ENCODE peak calls at places on chromosomes 12 and 14, in nine cellular contexts. One of them, this sample, is unnamed.
A peak's percentile ranks its signal among the peaks of the same experiment; 100 is the strongest.

GRCh38 chr14:101318271-101318670 is 243.0 kb upstream of the DIO3 start:
- DNase-seq in right cardiac atrium: no peak
- DNase-seq in AG09309: no peak
- DNase-seq in astrocyte of the cerebellum: no peak
- DNase-seq in fibroblast of mammary gland: no peak
- DNase-seq in prostate gland: no peak
- DNase-seq in NB4: no peak
- DNase-seq in GM06990: no peak
- DNase-seq in fibroblast of lung: no peak
- DNase-seq in this sample: no peak

GRCh38 chr14:76089151-76089550 is 62.6 kb upstream of the GPATCH2L start:
- DNase-seq in prostate gland: no peak
- DNase-seq in right cardiac atrium: no peak
- DNase-seq in NB4: no peak
- DNase-seq in AG09309: no peak
- DNase-seq in GM06990: no peak
- DNase-seq in fibroblast of mammary gland: no peak
- DNase-seq in fibroblast of lung: no peak
- DNase-seq in astrocyte of the cerebellum: no peak
- DNase-seq in this sample: no peak

GRCh38 chr14:84825481-84825880 is 704.5 kb upstream of the FLRT2 start:
- DNase-seq in right cardiac atrium: no peak
- DNase-seq in fibroblast of mammary gland: peak; percentile 57
- DNase-seq in NB4: no peak
- DNase-seq in astrocyte of the cerebellum: peak; percentile 38
- DNase-seq in prostate gland: no peak
- DNase-seq in AG09309: no peak
- DNase-seq in fibroblast of lung: peak; percentile 71
- DNase-seq in GM06990: no peak
- DNase-seq in this sample: no peak

GRCh38 chr12:6827437-6827894 is 741 bp upstream of the P3H3 start:
- DNase-seq in right cardiac atrium: peak; percentile 89
- DNase-seq in NB4: peak; percentile 63
- DNase-seq in astrocyte of the cerebellum: no peak
- DNase-seq in GM06990: no peak
- DNase-seq in fibroblast of lung: peak; percentile 78
- DNase-seq in prostate gland: peak; percentile 83
- DNase-seq in AG09309: no peak
- DNase-seq in fibroblast of mammary gland: peak; percentile 83
- DNase-seq in this sample: peak; percentile 80

GRCh38 chr12:92206596-92206995 is 61.0 kb upstream of the BTG1 start:
- DNase-seq in NB4: no peak
- DNase-seq in prostate gland: no peak
- DNase-seq in astrocyte of the cerebellum: no peak
- DNase-seq in AG09309: no peak
- DNase-seq in right cardiac atrium: no peak
- DNase-seq in fibroblast of mammary gland: no peak
- DNase-seq in fibroblast of lung: no peak
- DNase-seq in GM06990: no peak
- DNase-seq in this sample: peak; percentile 6

GRCh38 chr14:98014851-98015615 is 1217.9 kb downstream of the VRK1 start:
- DNase-seq in fibroblast of mammary gland: no peak
- DNase-seq in fibroblast of lung: no peak
- DNase-seq in GM06990: no peak
- DNase-seq in AG09309: no peak
- DNase-seq in NB4: no peak
- DNase-seq in prostate gland: no peak
- DNase-seq in astrocyte of the cerebellum: no peak
- DNase-seq in right cardiac atrium: no peak
- DNase-seq in this sample: no peak

GRCh38 chr14:56181666-56182065 is 63.5 kb downstream of the PELI2 start:
- DNase-seq in right cardiac atrium: no peak
- DNase-seq in prostate gland: peak; percentile 39
- DNase-seq in NB4: no peak
- DNase-seq in AG09309: no peak
- DNase-seq in fibroblast of mammary gland: no peak
- DNase-seq in GM06990: no peak
- DNase-seq in astrocyte of the cerebellum: no peak
- DNase-seq in fibroblast of lung: no peak
- DNase-seq in this sample: no peak

GRCh38 chr12:60173213-60174170 is 577.7 kb downstream of the SLC16A7 start:
- DNase-seq in prostate gland: no peak
- DNase-seq in fibroblast of mammary gland: peak; percentile 5
- DNase-seq in astrocyte of the cerebellum: no peak
- DNase-seq in right cardiac atrium: no peak
- DNase-seq in NB4: peak; percentile 75
- DNase-seq in AG09309: no peak
- DNase-seq in GM06990: no peak
- DNase-seq in fibroblast of lung: no peak
- DNase-seq in this sample: no peak

GRCh38 chr12:47850153-47851084 is 30.7 kb upstream of the HDAC7 start:
- DNase-seq in AG09309: no peak
- DNase-seq in NB4: no peak
- DNase-seq in fibroblast of mammary gland: no peak
- DNase-seq in astrocyte of the cerebellum: no peak
- DNase-seq in GM06990: no peak
- DNase-seq in fibroblast of lung: no peak
- DNase-seq in right cardiac atrium: no peak
- DNase-seq in prostate gland: no peak
- DNase-seq in this sample: no peak

GRCh38 chr12:93813972-93814821 is 137.0 kb downstream of the CRADD start:
- DNase-seq in AG09309: no peak
- DNase-seq in prostate gland: peak; percentile 93
- DNase-seq in right cardiac atrium: peak; percentile 86
- DNase-seq in astrocyte of the cerebellum: no peak
- DNase-seq in GM06990: no peak
- DNase-seq in fibroblast of mammary gland: peak; percentile 97
- DNase-seq in NB4: no peak
- DNase-seq in fibroblast of lung: peak; percentile 51
- DNase-seq in this sample: peak; percentile 98

GRCh38 chr12:6927379-6927991 is at the start of gene ATN1:
- DNase-seq in astrocyte of the cerebellum: no peak
- DNase-seq in fibroblast of lung: peak; percentile 81
- DNase-seq in prostate gland: peak; percentile 74
- DNase-seq in right cardiac atrium: peak; percentile 87
- DNase-seq in GM06990: peak; percentile 64
- DNase-seq in AG09309: no peak
- DNase-seq in NB4: peak; percentile 59
- DNase-seq in fibroblast of mammary gland: peak; percentile 67
- DNase-seq in this sample: peak; percentile 88

GRCh38 chr12:47212701-47213039 is 132.9 kb upstream of the AMIGO2 start:
- DNase-seq in GM06990: no peak
- DNase-seq in right cardiac atrium: no peak
- DNase-seq in NB4: no peak
- DNase-seq in astrocyte of the cerebellum: no peak
- DNase-seq in fibroblast of mammary gland: no peak
- DNase-seq in prostate gland: no peak
- DNase-seq in AG09309: no peak
- DNase-seq in fibroblast of lung: no peak
- DNase-seq in this sample: no peak

GRCh38 chr14:71586131-71586893 is 345.9 kb upstream of the RGS6 start:
- DNase-seq in fibroblast of lung: peak; percentile 68
- DNase-seq in prostate gland: no peak
- DNase-seq in NB4: no peak
- DNase-seq in astrocyte of the cerebellum: peak; percentile 27
- DNase-seq in fibroblast of mammary gland: peak; percentile 48
- DNase-seq in GM06990: no peak
- DNase-seq in right cardiac atrium: peak; percentile 20
- DNase-seq in AG09309: peak; percentile 21
- DNase-seq in this sample: peak; percentile 70

GRCh38 chr14:99829450-99829849 is 36.2 kb downstream of the EML1 start:
- DNase-seq in prostate gland: no peak
- DNase-seq in right cardiac atrium: no peak
- DNase-seq in fibroblast of lung: no peak
- DNase-seq in NB4: no peak
- DNase-seq in astrocyte of the cerebellum: no peak
- DNase-seq in AG09309: no peak
- DNase-seq in GM06990: no peak
- DNase-seq in fibroblast of mammary gland: no peak
- DNase-seq in this sample: no peak

GRCh38 chr14:99832326-99832725 is 39.1 kb downstream of the EML1 start:
- DNase-seq in fibroblast of lung: no peak
- DNase-seq in astrocyte of the cerebellum: no peak
- DNase-seq in GM06990: no peak
- DNase-seq in NB4: no peak
- DNase-seq in fibroblast of mammary gland: no peak
- DNase-seq in right cardiac atrium: no peak
- DNase-seq in prostate gland: no peak
- DNase-seq in AG09309: no peak
- DNase-seq in this sample: no peak

GRCh38 chr14:99837822-99838221 is 44.6 kb downstream of the EML1 start:
- DNase-seq in prostate gland: no peak
- DNase-seq in right cardiac atrium: no peak
- DNase-seq in AG09309: no peak
- DNase-seq in fibroblast of mammary gland: no peak
- DNase-seq in GM06990: no peak
- DNase-seq in NB4: no peak
- DNase-seq in astrocyte of the cerebellum: no peak
- DNase-seq in fibroblast of lung: no peak
- DNase-seq in this sample: no peak

DNA sequence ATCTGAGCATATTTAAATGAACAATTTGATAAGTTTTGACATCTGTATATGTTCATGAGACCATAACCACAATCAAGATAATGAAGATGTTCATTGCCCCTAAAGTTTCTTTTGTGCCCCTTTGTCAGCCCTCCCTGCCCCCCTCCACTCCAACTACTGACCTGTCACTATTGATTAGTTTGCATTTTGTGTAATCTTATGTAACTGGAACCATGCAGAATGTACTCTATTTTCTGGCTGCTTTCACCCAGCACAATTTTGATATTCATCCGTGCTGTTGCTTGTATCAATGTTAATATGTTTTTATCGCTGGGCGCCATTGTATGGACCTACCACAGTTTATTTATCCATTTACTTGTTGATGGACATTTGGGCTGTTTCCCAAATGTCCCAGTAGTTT is 38.7 kb downstream of the EML1 start:
- DNase-seq in right cardiac atrium: no peak
- DNase-seq in NB4: no peak
- DNase-seq in prostate gland: no peak
- DNase-seq in fibroblast of lung: no peak
- DNase-seq in AG09309: no peak
- DNase-seq in GM06990: no peak
- DNase-seq in astrocyte of the cerebellum: no peak
- DNase-seq in fibroblast of mammary gland: no peak
- DNase-seq in this sample: no peak
- H3K4me3 ChIP-seq in right cardiac atrium: no peak overlapping the region
- H3K4me3 ChIP-seq in NB4: no peak overlapping the region
- H3K4me3 ChIP-seq in prostate gland: no peak overlapping the region
- H3K4me3 ChIP-seq in fibroblast of lung: no peak overlapping the region
- H3K4me3 ChIP-seq in AG09309: no peak overlapping the region
- H3K4me3 ChIP-seq in GM06990: no peak overlapping the region
- H3K4me3 ChIP-seq in astrocyte of the cerebellum: no peak overlapping the region
- H3K4me3 ChIP-seq in fibroblast of mammary gland: no peak overlapping the region
- H3K4me3 ChIP-seq in this sample: no peak overlapping the region

GRCh38 chr12:58068706-58069105 is 127.3 kb downstream of the ATP23 start:
- DNase-seq in AG09309: no peak
- DNase-seq in right cardiac atrium: no peak
- DNase-seq in fibroblast of lung: no peak
- DNase-seq in fibroblast of mammary gland: peak; percentile 1
- DNase-seq in astrocyte of the cerebellum: no peak
- DNase-seq in NB4: no peak
- DNase-seq in GM06990: no peak
- DNase-seq in prostate gland: no peak
- DNase-seq in this sample: no peak
- H3K4me3 ChIP-seq in AG09309: no peak overlapping the region
- H3K4me3 ChIP-seq in right cardiac atrium: no peak overlapping the region
- H3K4me3 ChIP-seq in fibroblast of lung: no peak overlapping the region
- H3K4me3 ChIP-seq in fibroblast of mammary gland: no peak overlapping the region
- H3K4me3 ChIP-seq in astrocyte of the cerebellum: no peak overlapping the region
- H3K4me3 ChIP-seq in NB4: no peak overlapping the region
- H3K4me3 ChIP-seq in GM06990: no peak overlapping the region
- H3K4me3 ChIP-seq in prostate gland: no peak overlapping the region
- H3K4me3 ChIP-seq in this sample: no peak overlapping the region

GRCh38 chr14:91410781-91411536 is 6.7 kb downstream of the CCDC88C start:
- DNase-seq in fibroblast of lung: no peak
- DNase-seq in GM06990: peak; percentile 27
- DNase-seq in right cardiac atrium: no peak
- DNase-seq in prostate gland: no peak
- DNase-seq in fibroblast of mammary gland: no peak
- DNase-seq in AG09309: no peak
- DNase-seq in astrocyte of the cerebellum: no peak
- DNase-seq in NB4: no peak
- DNase-seq in this sample: no peak
- H3K4me3 ChIP-seq in fibroblast of lung: no peak overlapping the region
- H3K4me3 ChIP-seq in GM06990: peak overlapping the region; percentile 29
- H3K4me3 ChIP-seq in right cardiac atrium: no peak overlapping the region
- H3K4me3 ChIP-seq in prostate gland: no peak overlapping the region
- H3K4me3 ChIP-seq in fibroblast of mammary gland: no peak overlapping the region
- H3K4me3 ChIP-seq in AG09309: no peak overlapping the region
- H3K4me3 ChIP-seq in astrocyte of the cerebellum: no peak overlapping the region
- H3K4me3 ChIP-seq in NB4: no peak overlapping the region
- H3K4me3 ChIP-seq in this sample: no peak overlapping the region

GRCh38 chr14:60651936-60652673 is 2.8 kb upstream of the SIX1 start:
- DNase-seq in astrocyte of the cerebellum: no peak
- DNase-seq in GM06990: no peak
- DNase-seq in fibroblast of lung: no peak
- DNase-seq in NB4: no peak
- DNase-seq in AG09309: no peak
- DNase-seq in prostate gland: peak; percentile 52
- DNase-seq in right cardiac atrium: no peak
- DNase-seq in fibroblast of mammary gland: no peak
- DNase-seq in this sample: no peak

GRCh38 chr14:60653709-60654161 is 4.5 kb upstream of the SIX1 start:
- DNase-seq in fibroblast of mammary gland: no peak
- DNase-seq in AG09309: no peak
- DNase-seq in astrocyte of the cerebellum: no peak
- DNase-seq in NB4: no peak
- DNase-seq in prostate gland: no peak
- DNase-seq in GM06990: no peak
- DNase-seq in fibroblast of lung: no peak
- DNase-seq in right cardiac atrium: no peak
- DNase-seq in this sample: no peak

GRCh38 chr14:60653388-60653690 is 4.1 kb upstream of the SIX1 start:
- DNase-seq in AG09309: no peak
- DNase-seq in fibroblast of mammary gland: no peak
- DNase-seq in right cardiac atrium: no peak
- DNase-seq in prostate gland: peak; percentile 14
- DNase-seq in NB4: no peak
- DNase-seq in GM06990: no peak
- DNase-seq in astrocyte of the cerebellum: no peak
- DNase-seq in fibroblast of lung: no peak
- DNase-seq in this sample: no peak

GRCh38 chr14:60651051-60651935 is 2.0 kb upstream of the SIX1 start:
- DNase-seq in astrocyte of the cerebellum: no peak
- DNase-seq in fibroblast of mammary gland: no peak
- DNase-seq in fibroblast of lung: no peak
- DNase-seq in AG09309: no peak
- DNase-seq in GM06990: no peak
- DNase-seq in NB4: no peak
- DNase-seq in prostate gland: no peak
- DNase-seq in right cardiac atrium: no peak
- DNase-seq in this sample: no peak

GRCh38 chr14:60652674-60653387 is 3.6 kb upstream of the SIX1 start:
- DNase-seq in fibroblast of mammary gland: no peak
- DNase-seq in prostate gland: peak; percentile 32
- DNase-seq in NB4: no peak
- DNase-seq in astrocyte of the cerebellum: no peak
- DNase-seq in GM06990: no peak
- DNase-seq in right cardiac atrium: no peak
- DNase-seq in AG09309: no peak
- DNase-seq in fibroblast of lung: no peak
- DNase-seq in this sample: no peak
- H3K4me3 ChIP-seq in fibroblast of mammary gland: no peak overlapping the region
- H3K4me3 ChIP-seq in prostate gland: peak overlapping the region; percentile 10
- H3K4me3 ChIP-seq in NB4: no peak overlapping the region
- H3K4me3 ChIP-seq in astrocyte of the cerebellum: no peak overlapping the region
- H3K4me3 ChIP-seq in GM06990: no peak overlapping the region
- H3K4me3 ChIP-seq in right cardiac atrium: no peak overlapping the region
- H3K4me3 ChIP-seq in AG09309: peak overlapping the region; percentile 6
- H3K4me3 ChIP-seq in fibroblast of lung: peak overlapping the region; percentile 35
- H3K4me3 ChIP-seq in this sample: no peak overlapping the region

GRCh38 chr12:76080729-76081415 is 3.6 kb downstream of the NAP1L1 start:
- DNase-seq in NB4: peak; percentile 30
- DNase-seq in prostate gland: no peak
- DNase-seq in GM06990: no peak
- DNase-seq in astrocyte of the cerebellum: no peak
- DNase-seq in AG09309: no peak
- DNase-seq in fibroblast of mammary gland: no peak
- DNase-seq in fibroblast of lung: peak; percentile 18
- DNase-seq in right cardiac atrium: no peak
- DNase-seq in this sample: no peak
- H3K4me3 ChIP-seq in NB4: peak overlapping the region; percentile 95
- H3K4me3 ChIP-seq in prostate gland: no peak overlapping the region
- H3K4me3 ChIP-seq in GM06990: no peak overlapping the region
- H3K4me3 ChIP-seq in astrocyte of the cerebellum: no peak overlapping the region
- H3K4me3 ChIP-seq in AG09309: no peak overlapping the region
- H3K4me3 ChIP-seq in fibroblast of mammary gland: no peak overlapping the region
- H3K4me3 ChIP-seq in fibroblast of lung: peak overlapping the region; percentile 85
- H3K4me3 ChIP-seq in right cardiac atrium: no peak overlapping the region
- H3K4me3 ChIP-seq in this sample: no peak overlapping the region